ENCODE peak calls at places on chromosomes 6 and 20, in six cellular contexts. I, L, S, N, T and X are unnamed samples.

GRCh38 chr6:16719488-16719887 is 41.8 kb downstream of the ATXN1 start:
- DNase-seq in I (no peak), L (no peak), S (no peak), N (no peak), T (no peak), X (no peak)

GRCh38 chr6:4253604-4254211 is 118.3 kb upstream of the ECI2 start:
- DNase-seq in I (peak; percentile 83), L (no peak), S (no peak), N (peak; percentile 86), T (peak; percentile 18), X (no peak)

GRCh38 chr6:5497896-5498578 is 236.7 kb downstream of the FARS2 start:
- DNase-seq in I (peak; percentile 62), L (no peak), S (no peak), N (peak; percentile 43), T (no peak), X (no peak)

GRCh38 chr6:104118274-104118673 is 741.4 kb downstream of the HACE1 start:
- DNase-seq in I (no peak), L (no peak), S (no peak), N (peak; percentile 2), T (no peak), X (no peak)

GRCh38 chr20:58990651-58991445 is 9.8 kb downstream of the NELFCD start:
- DNase-seq in I (no peak), L (no peak), S (no peak), N (no peak), T (no peak), X (peak; percentile 55)

GRCh38 chr20:62956387-62957135 is 4.1 kb downstream of the SLC17A9 start:
- DNase-seq in I (no peak), L (no peak), S (no peak), N (no peak), T (no peak), X (no peak)

GRCh38 chr20:47737923-47738322 is 47.4 kb downstream of the SULF2 start:
- DNase-seq in I (no peak), L (no peak), S (no peak), N (no peak), T (no peak), X (no peak)

GRCh38 chr6:29864037-29864795 is 36.6 kb downstream of the HLA-G start:
- DNase-seq in I (no peak), L (no peak), S (no peak), N (no peak), T (no peak), X (no peak)

GRCh38 chr20:2535711-2536561 is 437 bp upstream of the TMC2 start:
- DNase-seq in I (no peak), L (no peak), S (no peak), N (no peak), T (no peak), X (no peak)

GRCh38 chr20:33465536-33466302 is 22.2 kb upstream of the SNTA1 start:
- DNase-seq in I (no peak), L (no peak), S (no peak), N (no peak), T (no peak), X (no peak)

GRCh38 chr20:21266191-21266536 is 37.0 kb upstream of the XRN2 start:
- DNase-seq in I (no peak), L (no peak), S (no peak), N (no peak), T (no peak), X (no peak)

GRCh38 chr6:4291453-4292403 is 156.4 kb upstream of the ECI2 start:
- DNase-seq in I (peak; percentile 75), L (no peak), S (no peak), N (peak; percentile 55), T (no peak), X (no peak)

GRCh38 chr6:68313911-68314310 is 321.2 kb upstream of the ADGRB3 start:
- DNase-seq in I (no peak), L (no peak), S (no peak), N (peak; percentile 43), T (no peak), X (no peak)
- TF ChIP-seq CTCF in I (no peak), L (no peak), S (no peak), N (peak; percentile 48), T (no peak), X (peak; percentile 10)

DNA sequence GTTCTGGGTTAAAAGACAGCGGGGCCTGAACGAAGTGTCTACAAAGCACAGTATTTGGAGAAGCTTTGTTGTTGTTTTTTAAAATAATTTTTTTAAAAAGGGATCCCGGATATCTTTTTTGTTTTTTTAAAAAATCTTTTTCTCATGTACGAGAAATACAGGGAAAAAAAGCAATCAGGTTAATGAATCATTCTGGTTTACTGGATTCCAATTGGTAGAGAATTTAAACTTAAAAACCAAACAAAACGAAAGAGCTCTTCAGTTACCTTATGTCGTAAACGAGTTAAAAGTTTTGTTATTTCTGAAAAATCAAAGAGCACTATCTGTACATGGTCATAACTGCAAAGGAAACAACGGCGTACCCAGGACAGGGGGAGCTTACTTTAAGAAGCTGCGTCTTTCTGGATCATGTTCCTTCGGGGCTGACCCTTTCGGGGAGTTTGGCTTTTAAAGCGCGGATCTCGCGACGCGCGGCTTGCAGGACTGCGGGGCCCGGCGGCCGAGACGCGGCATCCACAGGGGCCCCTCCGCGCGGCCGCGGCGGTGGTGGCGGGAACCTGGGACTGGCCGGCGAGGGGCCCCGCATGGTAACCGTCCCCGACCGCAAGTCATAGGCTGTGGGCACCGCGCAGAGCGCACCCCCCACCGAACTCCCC is 927 bp downstream of the IL20RA start:
- DNase-seq in I (peak; percentile 28), L (no peak), S (no peak), N (peak; percentile 51), T (no peak), X (no peak)
- H3K4me3 ChIP-seq in I (peak overlapping the region; percentile 94), L (peak overlapping the region; percentile 69), S (peak overlapping the region; percentile 57), N (peak overlapping the region; percentile 42), T (peak overlapping the region; percentile 71), X (peak overlapping the region; percentile 86)

GRCh38 chr6:33778475-33779121 is 10.3 kb downstream of the LEMD2 start:
- DNase-seq in I (no peak), L (no peak), S (no peak), N (no peak), T (no peak), X (no peak)

GRCh38 chr6:33777716-33778474 is 11.0 kb downstream of the LEMD2 start:
- DNase-seq in I (no peak), L (no peak), S (no peak), N (no peak), T (no peak), X (no peak)

GRCh38 chr6:33781105-33781975 is 7.6 kb downstream of the LEMD2 start:
- DNase-seq in I (no peak), L (no peak), S (no peak), N (peak; percentile 61), T (peak; percentile 45), X (no peak)

GRCh38 chr6:33779895-33780294 is 9.0 kb downstream of the LEMD2 start:
- DNase-seq in I (no peak), L (no peak), S (no peak), N (no peak), T (no peak), X (no peak)

GRCh38 chr6:33779305-33779704 is 9.6 kb downstream of the LEMD2 start:
- DNase-seq in I (no peak), L (no peak), S (no peak), N (no peak), T (no peak), X (no peak)
- TF ChIP-seq CTCF in I (no peak), L (no peak), S (no peak), N (no peak), T (no peak), X (no peak)

GRCh38 chr6:1597924-1598323 is 11.8 kb upstream of the FOXC1 start:
- DNase-seq in I (peak; percentile 88), L (no peak), S (no peak), N (peak; percentile 78), T (no peak), X (no peak)

GRCh38 chr6:1595271-1596087 is 14.2 kb upstream of the FOXC1 start:
- DNase-seq in I (no peak), L (no peak), S (no peak), N (no peak), T (no peak), X (no peak)

GRCh38 chr6:1594495-1595200 is 15.1 kb upstream of the FOXC1 start:
- DNase-seq in I (no peak), L (no peak), S (no peak), N (no peak), T (no peak), X (peak; percentile 66)

GRCh38 chr6:1597121-1597744 is 12.5 kb upstream of the FOXC1 start:
- DNase-seq in I (no peak), L (no peak), S (no peak), N (no peak), T (no peak), X (peak; percentile 58)

DNA sequence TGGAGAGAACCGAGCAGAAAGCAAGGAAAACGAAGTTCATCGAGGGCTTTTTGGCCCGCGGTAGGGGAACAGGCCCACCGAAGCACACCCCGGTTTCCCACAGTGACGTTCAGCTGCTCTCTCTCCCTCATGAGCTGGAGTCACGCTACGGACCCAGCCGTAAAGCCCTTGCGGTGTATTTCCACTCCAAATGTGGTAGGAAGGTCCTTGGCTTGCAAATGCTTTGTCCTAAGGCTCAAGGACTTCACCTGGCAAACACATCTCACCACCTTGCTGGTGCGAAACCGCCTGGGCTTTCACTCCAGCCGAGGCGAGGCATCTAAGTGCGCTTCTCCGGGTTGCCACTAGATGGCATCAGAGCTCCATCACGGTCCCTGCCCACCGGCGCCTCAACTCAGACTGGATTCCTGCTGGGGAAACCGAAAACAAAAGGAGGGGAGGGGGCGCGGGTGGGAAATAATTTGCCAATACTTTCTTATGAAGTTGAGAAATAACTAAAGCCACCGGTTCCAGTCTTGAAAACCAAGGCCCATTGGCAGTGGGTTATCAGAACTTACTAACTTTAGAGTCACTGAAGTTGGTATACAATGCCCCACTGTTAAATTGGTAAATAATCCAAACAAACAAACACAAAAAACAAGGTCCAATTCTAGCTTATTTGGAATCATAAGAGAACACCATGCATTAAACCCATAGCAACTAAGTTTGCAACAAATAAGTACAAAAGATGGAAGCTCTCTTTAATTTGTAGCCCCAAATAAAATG is 13.4 kb upstream of the FOXC1 start:
- DNase-seq in I (peak; percentile 45), L (peak; percentile 79), S (peak; percentile 60), N (peak; percentile 67), T (peak; percentile 58), X (peak; percentile 77)
- H3K4me3 ChIP-seq in I (peak overlapping the region; percentile 49), L (no peak overlapping the region), S (no peak overlapping the region), N (no peak overlapping the region), T (peak overlapping the region; percentile 35), X (peak overlapping the region; percentile 73)

DNA sequence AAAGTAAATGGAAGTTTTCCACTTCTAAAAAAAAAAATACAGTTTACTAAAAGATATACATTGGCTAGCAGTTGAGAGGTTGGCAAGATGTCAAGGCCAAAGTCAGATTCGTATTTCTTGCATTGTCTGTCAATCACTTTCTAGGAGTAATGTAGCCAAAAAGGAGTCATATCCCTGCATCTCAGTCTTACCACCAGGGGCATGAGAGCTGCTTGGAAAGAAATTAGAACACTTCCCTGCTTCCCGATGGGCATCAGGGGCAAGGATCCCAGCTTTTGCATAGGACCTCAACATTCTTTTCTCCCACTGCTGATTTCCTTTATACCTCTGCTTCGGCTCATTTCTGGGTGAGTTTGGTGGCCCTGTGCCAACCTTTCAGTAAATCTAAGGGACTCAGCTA is 581.0 kb upstream of the MAP3K7 start:
- DNase-seq in I (no peak), L (no peak), S (no peak), N (peak; percentile 8), T (no peak), X (no peak)
- TF ChIP-seq CTCF in I (no peak), L (no peak), S (no peak), N (peak; percentile 36), T (no peak), X (no peak)

GRCh38 chr6:44152533-44152932 is 6.1 kb upstream of the CAPN11 start:
- DNase-seq in I (no peak), L (no peak), S (no peak), N (no peak), T (no peak), X (no peak)
- H3K4me3 ChIP-seq in I (no peak overlapping the region), L (no peak overlapping the region), S (no peak overlapping the region), N (no peak overlapping the region), T (no peak overlapping the region), X (no peak overlapping the region)

GRCh38 chr20:35030136-35030535 is 62.5 kb downstream of the TRPC4AP start:
- DNase-seq in I (no peak), L (no peak), S (no peak), N (no peak), T (no peak), X (no peak)
- TF ChIP-seq CTCF in I (no peak), L (no peak), S (no peak), N (no peak), T (no peak), X (no peak)